ENCODE peak calls at places on chromosomes 13 and 19, in ten cellular contexts. One of them, this sample, is unnamed.

GRCh38 chr13:113581871-113582270 is 2.7 kb upstream of the TFDP1 start:
- DNase-seq in foreskin fibroblast: no peak
- DNase-seq in epithelial cell of prostate: no peak
- DNase-seq in amygdala: no peak
- DNase-seq in lower lobe of right lung: no peak
- DNase-seq in ascending aorta: no peak
- DNase-seq in astrocyte of the hippocampus: no peak
- DNase-seq in heart left ventricle: no peak
- DNase-seq in CD4-positive, CD25-positive, alpha-beta regulatory T cell: no peak
- DNase-seq in GDM1: no peak
- DNase-seq in this sample: no peak

GRCh38 chr13:20995245-20995829 is 66.0 kb downstream of the LATS2 start:
- DNase-seq in epithelial cell of prostate: no peak
- DNase-seq in CD4-positive, CD25-positive, alpha-beta regulatory T cell: no peak
- DNase-seq in GDM1: no peak
- DNase-seq in lower lobe of right lung: no peak
- DNase-seq in ascending aorta: no peak
- DNase-seq in foreskin fibroblast: no peak
- DNase-seq in amygdala: no peak
- DNase-seq in heart left ventricle: no peak
- DNase-seq in astrocyte of the hippocampus: no peak
- DNase-seq in this sample: no peak

GRCh38 chr13:35700661-35701060 is 224.2 kb upstream of the MAB21L1 start:
- DNase-seq in amygdala: no peak
- DNase-seq in lower lobe of right lung: no peak
- DNase-seq in epithelial cell of prostate: no peak
- DNase-seq in GDM1: no peak
- DNase-seq in CD4-positive, CD25-positive, alpha-beta regulatory T cell: no peak
- DNase-seq in heart left ventricle: no peak
- DNase-seq in foreskin fibroblast: no peak
- DNase-seq in astrocyte of the hippocampus: peak
- DNase-seq in ascending aorta: no peak
- DNase-seq in this sample: no peak

GRCh38 chr19:46180701-46181385 is 32.8 kb downstream of the IGFL2 start:
- DNase-seq in lower lobe of right lung: no peak
- DNase-seq in ascending aorta: no peak
- DNase-seq in astrocyte of the hippocampus: peak
- DNase-seq in GDM1: no peak
- DNase-seq in epithelial cell of prostate: peak
- DNase-seq in heart left ventricle: no peak
- DNase-seq in amygdala: no peak
- DNase-seq in CD4-positive, CD25-positive, alpha-beta regulatory T cell: no peak
- DNase-seq in foreskin fibroblast: peak
- DNase-seq in this sample: no peak

GRCh38 chr13:44413095-44413494 is 39.5 kb downstream of the SERP2 start:
- DNase-seq in CD4-positive, CD25-positive, alpha-beta regulatory T cell: no peak
- DNase-seq in amygdala: no peak
- DNase-seq in epithelial cell of prostate: no peak
- DNase-seq in heart left ventricle: no peak
- DNase-seq in foreskin fibroblast: no peak
- DNase-seq in astrocyte of the hippocampus: no peak
- DNase-seq in ascending aorta: no peak
- DNase-seq in lower lobe of right lung: no peak
- DNase-seq in GDM1: no peak
- DNase-seq in this sample: no peak

GRCh38 chr19:2618611-2619010 is 83.9 kb downstream of the GNG7 start:
- DNase-seq in GDM1: peak
- DNase-seq in foreskin fibroblast: peak
- DNase-seq in ascending aorta: no peak
- DNase-seq in CD4-positive, CD25-positive, alpha-beta regulatory T cell: no peak
- DNase-seq in epithelial cell of prostate: no peak
- DNase-seq in astrocyte of the hippocampus: peak
- DNase-seq in heart left ventricle: peak
- DNase-seq in amygdala: no peak
- DNase-seq in lower lobe of right lung: peak
- DNase-seq in this sample: no peak

GRCh38 chr13:52454459-52454824 is 836 bp upstream of the CKAP2 start:
- DNase-seq in GDM1: peak
- DNase-seq in astrocyte of the hippocampus: peak
- DNase-seq in CD4-positive, CD25-positive, alpha-beta regulatory T cell: no peak
- DNase-seq in epithelial cell of prostate: peak
- DNase-seq in ascending aorta: no peak
- DNase-seq in heart left ventricle: no peak
- DNase-seq in foreskin fibroblast: no peak
- DNase-seq in amygdala: no peak
- DNase-seq in lower lobe of right lung: no peak
- DNase-seq in this sample: peak

GRCh38 chr19:1522061-1522460 is 1.8 kb upstream of the PLK5 start:
- DNase-seq in astrocyte of the hippocampus: no peak
- DNase-seq in heart left ventricle: no peak
- DNase-seq in amygdala: no peak
- DNase-seq in ascending aorta: no peak
- DNase-seq in foreskin fibroblast: no peak
- DNase-seq in epithelial cell of prostate: no peak
- DNase-seq in lower lobe of right lung: no peak
- DNase-seq in CD4-positive, CD25-positive, alpha-beta regulatory T cell: no peak
- DNase-seq in GDM1: no peak
- DNase-seq in this sample: no peak

GRCh38 chr13:33686772-33687480 is 131.0 kb upstream of the RFC3 start:
- DNase-seq in heart left ventricle: no peak
- DNase-seq in GDM1: no peak
- DNase-seq in amygdala: no peak
- DNase-seq in CD4-positive, CD25-positive, alpha-beta regulatory T cell: no peak
- DNase-seq in ascending aorta: no peak
- DNase-seq in epithelial cell of prostate: no peak
- DNase-seq in astrocyte of the hippocampus: no peak
- DNase-seq in lower lobe of right lung: no peak
- DNase-seq in foreskin fibroblast: no peak
- DNase-seq in this sample: no peak

GRCh38 chr19:49687566-49688316 is 1.7 kb upstream of the ADM5 start:
- DNase-seq in astrocyte of the hippocampus: no peak
- DNase-seq in heart left ventricle: peak
- DNase-seq in amygdala: no peak
- DNase-seq in CD4-positive, CD25-positive, alpha-beta regulatory T cell: no peak
- DNase-seq in lower lobe of right lung: no peak
- DNase-seq in epithelial cell of prostate: no peak
- DNase-seq in foreskin fibroblast: no peak
- DNase-seq in ascending aorta: no peak
- DNase-seq in GDM1: no peak
- DNase-seq in this sample: no peak

GRCh38 chr13:79211377-79211776 is 194.7 kb downstream of the RBM26 start:
- DNase-seq in GDM1: no peak
- DNase-seq in foreskin fibroblast: no peak
- DNase-seq in astrocyte of the hippocampus: no peak
- DNase-seq in ascending aorta: no peak
- DNase-seq in CD4-positive, CD25-positive, alpha-beta regulatory T cell: no peak
- DNase-seq in lower lobe of right lung: no peak
- DNase-seq in heart left ventricle: no peak
- DNase-seq in amygdala: no peak
- DNase-seq in epithelial cell of prostate: no peak
- DNase-seq in this sample: no peak

GRCh38 chr19:45295873-45296272 is 26.8 kb downstream of the CKM start:
- DNase-seq in epithelial cell of prostate: no peak
- DNase-seq in lower lobe of right lung: no peak
- DNase-seq in amygdala: no peak
- DNase-seq in GDM1: no peak
- DNase-seq in ascending aorta: no peak
- DNase-seq in foreskin fibroblast: no peak
- DNase-seq in astrocyte of the hippocampus: no peak
- DNase-seq in CD4-positive, CD25-positive, alpha-beta regulatory T cell: no peak
- DNase-seq in heart left ventricle: no peak
- DNase-seq in this sample: no peak

This sample was measured in body of pancreas.